ENCODE peak calls at places on chromosomes 3 and 15, in five cellular contexts. W is tibial nerve; F is IMR-90; D is fibroblast of villous mesenchyme; Q is activated CD8-positive, alpha-beta T cell treated with anti-CD3 and anti-CD28 coated beads for 36 hours. B is an unnamed sample.

GRCh38 chr15:58463815-58464697 is 32.3 kb downstream of the LIPC start:
- DNase-seq in W (no peak), F (peak; percentile 73), D (no peak), Q (no peak), B (no peak)

GRCh38 chr3:194985031-194985578 is 285.9 kb downstream of the XXYLT1 start:
- DNase-seq in W (peak; percentile 23), F (peak; percentile 47), D (peak; percentile 82), Q (no peak), B (no peak)

GRCh38 chr3:29382399-29382798 is 101.5 kb downstream of the RBMS3 start:
- DNase-seq in W (no peak), F (peak; percentile 34), D (peak; percentile 59), Q (no peak), B (no peak)

GRCh38 chr3:53844262-53845102 is 1.7 kb downstream of the CHDH start:
- DNase-seq in W (no peak), F (no peak), D (no peak), Q (no peak), B (no peak)

GRCh38 chr3:44104668-44105321 is 136.9 kb upstream of the TOPAZ1 start:
- DNase-seq in W (no peak), F (peak; percentile 16), D (peak; percentile 10), Q (peak; percentile 81), B (no peak)

GRCh38 chr15:40062816-40063562 is 24.0 kb upstream of the SRP14 start:
- DNase-seq in W (no peak), F (no peak), D (no peak), Q (no peak), B (no peak)

GRCh38 chr3:101964861-101965260 is 115.5 kb downstream of the NFKBIZ start:
- DNase-seq in W (no peak), F (peak; percentile 44), D (no peak), Q (no peak), B (no peak)

GRCh38 chr3:154981201-154981600 is 98.9 kb upstream of the MME start:
- DNase-seq in W (no peak), F (peak; percentile 31), D (peak; percentile 13), Q (no peak), B (no peak)

GRCh38 chr3:150410311-150411105 is 2.4 kb downstream of the TSC22D2 start:
- DNase-seq in W (no peak), F (peak; percentile 32), D (peak; percentile 45), Q (peak; percentile 62), B (peak; percentile 19)

GRCh38 chr3:30458781-30459180 is 147.6 kb upstream of the TGFBR2 start:
- DNase-seq in W (no peak), F (no peak), D (no peak), Q (no peak), B (no peak)

GRCh38 chr3:108346301-108346989 is 50.1 kb downstream of the HHLA2 start:
- DNase-seq in W (no peak), F (no peak), D (no peak), Q (no peak), B (no peak)

GRCh38 chr3:60048447-60048848 is 998.6 kb upstream of the CFAP20DC start:
- DNase-seq in W (no peak), F (no peak), D (no peak), Q (peak; percentile 72), B (no peak)

GRCh38 chr15:29403778-29404177 is 134.2 kb upstream of the NSMCE3 start:
- DNase-seq in W (no peak), F (no peak), D (no peak), Q (no peak), B (no peak)

GRCh38 chr3:32420138-32420981 is 28.7 kb downstream of the CMTM7 start:
- DNase-seq in W (no peak), F (peak; percentile 62), D (no peak), Q (peak; percentile 76), B (no peak)

GRCh38 chr3:46731795-46732194 is 14.1 kb upstream of the PRSS50 start:
- DNase-seq in W (no peak), F (no peak), D (no peak), Q (no peak), B (no peak)

GRCh38 chr3:120145498-120146285 is 51.4 kb upstream of the GSK3B start:
- DNase-seq in W (no peak), F (peak; percentile 41), D (peak; percentile 89), Q (peak; percentile 54), B (no peak)

GRCh38 chr15:75449585-75450306 is 1.7 kb downstream of the SIN3A start:
- DNase-seq in W (no peak), F (no peak), D (no peak), Q (no peak), B (no peak)

GRCh38 chr3:140086642-140087041 is 151.7 kb downstream of the CLSTN2 start:
- DNase-seq in W (no peak), F (no peak), D (no peak), Q (no peak), B (no peak)

GRCh38 chr3:188021041-188021440 is 132.9 kb upstream of the LPP start:
- DNase-seq in W (no peak), F (peak; percentile 13), D (peak; percentile 40), Q (no peak), B (no peak)

GRCh38 chr3:123338620-123339061 is 110.2 kb downstream of the ADCY5 start:
- DNase-seq in W (no peak), F (no peak), D (no peak), Q (no peak), B (no peak)

GRCh38 chr3:173395073-173395411 is 2.5 kb upstream of the NLGN1 start:
- DNase-seq in W (no peak), F (no peak), D (no peak), Q (no peak), B (no peak)

GRCh38 chr15:62119926-62120273 is 45.2 kb downstream of the C2CD4B start:
- DNase-seq in W (no peak), F (no peak), D (no peak), Q (no peak), B (no peak)

GRCh38 chr3:11380314-11380713 is 108.1 kb downstream of the ATG7 start:
- DNase-seq in W (no peak), F (peak; percentile 31), D (peak; percentile 85), Q (no peak), B (no peak)

GRCh38 chr3:27696906-27697305 is 25.2 kb downstream of the EOMES start:
- DNase-seq in W (no peak), F (peak; percentile 42), D (no peak), Q (no peak), B (no peak)

GRCh38 chr15:93103823-93104222 is 14.8 kb upstream of the RGMA start:
- DNase-seq in W (no peak), F (no peak), D (no peak), Q (no peak), B (no peak)

GRCh38 chr3:186425788-186426730 is 64.0 kb upstream of the DGKG start:
- DNase-seq in W (peak; percentile 24), F (peak; percentile 75), D (peak; percentile 55), Q (no peak), B (no peak)

DNA sequence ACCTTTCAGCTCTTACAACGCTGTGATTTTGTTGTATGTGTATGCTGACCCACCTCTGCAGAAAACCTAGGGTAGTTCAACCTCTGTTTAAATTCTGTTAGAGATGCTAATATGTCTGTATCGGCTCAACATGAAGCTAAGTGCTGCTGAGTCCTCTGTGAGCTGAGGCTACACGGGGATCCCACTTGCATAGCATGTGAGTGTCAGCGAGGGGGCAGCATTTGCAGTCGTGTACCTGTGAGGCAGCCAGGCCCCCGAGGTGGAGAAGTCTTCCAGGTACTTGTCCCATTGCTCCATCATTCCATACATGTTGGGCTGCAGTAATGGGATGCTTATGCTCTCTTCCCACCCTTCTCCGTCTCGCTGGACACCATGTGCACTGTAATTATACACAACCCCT is 3.7 kb downstream of the MKRN2OS start:
- DNase-seq in W (no peak), F (no peak), D (no peak), Q (no peak), B (no peak)
- TF ChIP-seq CTCF in W (no peak), F (no peak), D (peak; percentile 46), Q (no peak), B (no peak)

GRCh38 chr3:55572816-55573215 is 85.7 kb upstream of the WNT5A start:
- DNase-seq in W (no peak), F (no peak), D (no peak), Q (no peak), B (no peak)

GRCh38 chr3:55574671-55575070 is 87.6 kb upstream of the WNT5A start:
- DNase-seq in W (no peak), F (no peak), D (no peak), Q (no peak), B (no peak)

GRCh38 chr3:55570361-55570760 is 83.3 kb upstream of the WNT5A start:
- DNase-seq in W (no peak), F (no peak), D (peak; percentile 70), Q (no peak), B (no peak)

GRCh38 chr3:55571216-55571813 is 84.2 kb upstream of the WNT5A start:
- DNase-seq in W (no peak), F (no peak), D (no peak), Q (no peak), B (no peak)

DNA sequence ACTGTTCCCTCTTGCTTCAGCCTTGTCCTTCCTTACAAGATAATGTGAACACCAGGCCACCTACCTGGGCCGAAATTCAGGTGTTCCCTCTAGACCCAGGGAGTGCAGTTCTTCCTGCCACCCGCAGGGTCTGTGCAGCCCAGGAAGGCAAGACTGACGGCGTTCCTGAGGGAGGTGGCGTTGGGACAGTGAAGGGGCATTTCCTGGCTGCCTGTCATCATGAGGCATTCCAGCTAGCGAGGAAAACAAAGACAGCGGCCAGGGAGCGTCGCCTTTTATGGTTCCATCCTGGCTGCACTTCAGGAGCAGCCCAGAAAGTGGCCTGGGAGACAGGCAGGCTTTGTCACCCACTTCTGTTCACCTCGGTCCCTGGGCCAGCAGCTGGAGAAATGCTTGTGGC is 84.8 kb upstream of the WNT5A start:
- DNase-seq in W (no peak), F (no peak), D (no peak), Q (no peak), B (no peak)
- TF ChIP-seq CTCF in W (no peak), F (no peak), D (no peak), Q (no peak), B (peak; percentile 8)

DNA sequence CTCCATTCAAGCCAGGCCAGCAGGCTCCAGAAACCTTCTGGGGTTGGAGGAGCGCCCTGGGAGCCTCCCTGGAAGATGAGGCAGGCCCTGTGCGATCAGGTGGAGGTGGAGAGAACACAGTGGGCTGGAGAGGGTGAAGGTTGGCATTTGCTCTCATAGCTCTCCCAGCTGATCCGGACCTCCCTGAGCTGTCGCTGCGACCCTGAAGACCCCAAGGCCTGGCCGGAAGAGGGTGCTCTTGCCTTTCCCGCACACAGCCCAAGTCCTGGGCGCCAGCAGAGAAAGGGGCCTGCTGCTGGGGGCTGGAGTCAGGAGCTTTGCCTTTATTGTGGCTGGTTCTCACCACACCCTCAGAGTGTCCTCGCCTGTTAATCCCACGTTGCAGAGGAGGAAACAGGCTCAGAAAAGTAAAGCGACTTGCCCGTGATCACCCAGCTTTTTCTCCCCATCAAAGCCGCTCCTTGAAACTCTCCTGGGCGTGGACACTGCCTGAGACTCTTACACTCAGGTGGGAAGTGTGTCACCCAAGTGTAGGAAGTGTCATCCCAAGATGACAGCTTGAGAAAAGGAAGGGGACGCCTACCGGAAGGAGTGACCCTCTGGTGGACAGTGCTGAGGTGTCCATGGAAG is 8.6 kb upstream of the RPL29 start:
- DNase-seq in W (no peak), F (peak; percentile 48), D (peak; percentile 59), Q (no peak), B (peak; percentile 42)
- TF ChIP-seq CTCF in W (peak; percentile 62), F (peak; percentile 78), D (peak; percentile 76), Q (no peak), B (no peak)

DNA sequence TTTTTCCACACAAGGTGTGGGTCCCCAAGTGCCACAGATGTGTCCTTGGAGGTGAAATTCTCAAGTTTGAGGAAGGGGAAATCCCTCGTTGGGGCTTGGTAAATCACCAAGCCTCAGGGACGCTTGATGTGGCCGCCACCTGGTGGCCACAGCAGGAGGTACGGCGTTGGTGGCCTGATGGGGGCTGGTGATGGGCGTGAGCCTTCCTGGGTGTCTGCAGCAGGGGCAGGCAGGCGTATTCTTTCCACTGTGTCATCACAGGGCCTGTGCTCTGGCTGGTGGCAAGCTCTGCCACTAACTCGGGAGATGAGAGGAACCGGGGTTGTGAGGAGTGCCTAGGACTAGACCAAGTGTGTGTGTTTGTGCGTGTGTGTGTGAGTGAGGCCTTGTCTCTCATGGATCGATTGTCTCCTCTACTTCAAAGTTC is 4.2 kb downstream of the ACOX2 start:
- DNase-seq in W (peak; percentile 59), F (peak; percentile 65), D (peak; percentile 71), Q (peak; percentile 90), B (no peak)
- TF ChIP-seq CTCF in W (peak; percentile 88), F (peak; percentile 95), D (peak; percentile 95), Q (peak; percentile 82), B (peak; percentile 95)

B was measured in mesothelial cell of epicardium.